ENCODE peak calls at places on chromosomes 13 and 19, in nine cellular contexts. One of them, this sample, is unnamed.

GRCh38 chr19:44998025-44998424 is 3.2 kb upstream of the RELB start:
- DNase-seq in A549: no peak
- DNase-seq in effector memory CD4-positive, alpha-beta T cell: no peak
- DNase-seq in cardiac muscle cell: no peak
- DNase-seq in brain microvascular endothelial cell: no peak
- DNase-seq in GM23338: no peak
- DNase-seq in suprapubic skin: no peak
- DNase-seq in AG10803: no peak
- DNase-seq in OCI-LY7: no peak
- DNase-seq in this sample: no peak

GRCh38 chr13:92677571-92677970 is 549.0 kb upstream of the GPC6 start:
- DNase-seq in GM23338: peak; percentile 16
- DNase-seq in suprapubic skin: no peak
- DNase-seq in effector memory CD4-positive, alpha-beta T cell: no peak
- DNase-seq in brain microvascular endothelial cell: no peak
- DNase-seq in OCI-LY7: no peak
- DNase-seq in cardiac muscle cell: no peak
- DNase-seq in A549: no peak
- DNase-seq in AG10803: no peak
- DNase-seq in this sample: no peak

GRCh38 chr19:12788682-12789097 is 2.6 kb upstream of the JUNB start:
- DNase-seq in cardiac muscle cell: peak; percentile 78
- DNase-seq in suprapubic skin: no peak
- DNase-seq in GM23338: peak; percentile 72
- DNase-seq in A549: no peak
- DNase-seq in brain microvascular endothelial cell: peak; percentile 67
- DNase-seq in OCI-LY7: no peak
- DNase-seq in AG10803: peak; percentile 72
- DNase-seq in effector memory CD4-positive, alpha-beta T cell: peak; percentile 56
- DNase-seq in this sample: no peak

GRCh38 chr13:91520952-91521351 is 122.5 kb downstream of the GPC5 start:
- DNase-seq in AG10803: no peak
- DNase-seq in cardiac muscle cell: no peak
- DNase-seq in OCI-LY7: no peak
- DNase-seq in suprapubic skin: no peak
- DNase-seq in A549: no peak
- DNase-seq in effector memory CD4-positive, alpha-beta T cell: no peak
- DNase-seq in brain microvascular endothelial cell: no peak
- DNase-seq in GM23338: no peak
- DNase-seq in this sample: no peak

GRCh38 chr13:74132152-74132767 is 1.9 kb downstream of the KLF12 start:
- DNase-seq in A549: no peak
- DNase-seq in brain microvascular endothelial cell: peak; percentile 64
- DNase-seq in AG10803: no peak
- DNase-seq in effector memory CD4-positive, alpha-beta T cell: peak; percentile 45
- DNase-seq in suprapubic skin: no peak
- DNase-seq in cardiac muscle cell: peak; percentile 20
- DNase-seq in GM23338: peak; percentile 21
- DNase-seq in OCI-LY7: peak; percentile 76
- DNase-seq in this sample: no peak

GRCh38 chr13:32857077-32857476 is 159.1 kb upstream of the KL start:
- DNase-seq in cardiac muscle cell: no peak
- DNase-seq in A549: no peak
- DNase-seq in suprapubic skin: no peak
- DNase-seq in OCI-LY7: no peak
- DNase-seq in brain microvascular endothelial cell: no peak
- DNase-seq in AG10803: no peak
- DNase-seq in effector memory CD4-positive, alpha-beta T cell: no peak
- DNase-seq in GM23338: no peak
- DNase-seq in this sample: no peak

GRCh38 chr19:45468159-45468651 is 409 bp downstream of the FOSB start:
- DNase-seq in brain microvascular endothelial cell: peak; percentile 14
- DNase-seq in A549: no peak
- DNase-seq in GM23338: no peak
- DNase-seq in AG10803: peak; percentile 24
- DNase-seq in OCI-LY7: peak; percentile 49
- DNase-seq in cardiac muscle cell: peak; percentile 53
- DNase-seq in suprapubic skin: no peak
- DNase-seq in effector memory CD4-positive, alpha-beta T cell: peak; percentile 52
- DNase-seq in this sample: no peak

GRCh38 chr13:98749501-98749900 is 3.0 kb downstream of the SLC15A1 start:
- DNase-seq in brain microvascular endothelial cell: no peak
- DNase-seq in A549: no peak
- DNase-seq in suprapubic skin: no peak
- DNase-seq in GM23338: no peak
- DNase-seq in cardiac muscle cell: peak; percentile 48
- DNase-seq in OCI-LY7: no peak
- DNase-seq in AG10803: peak; percentile 90
- DNase-seq in effector memory CD4-positive, alpha-beta T cell: no peak
- DNase-seq in this sample: no peak

GRCh38 chr13:110109910-110110309 is 197.0 kb downstream of the COL4A1 start:
- DNase-seq in brain microvascular endothelial cell: peak; percentile 90
- DNase-seq in A549: no peak
- DNase-seq in OCI-LY7: no peak
- DNase-seq in suprapubic skin: peak; percentile 86
- DNase-seq in GM23338: no peak
- DNase-seq in cardiac muscle cell: peak; percentile 94
- DNase-seq in effector memory CD4-positive, alpha-beta T cell: no peak
- DNase-seq in AG10803: peak; percentile 93
- DNase-seq in this sample: no peak

GRCh38 chr13:39039033-39039432 is 777 bp downstream of the NHLRC3 start:
- DNase-seq in A549: no peak
- DNase-seq in AG10803: peak; percentile 2
- DNase-seq in suprapubic skin: no peak
- DNase-seq in brain microvascular endothelial cell: no peak
- DNase-seq in effector memory CD4-positive, alpha-beta T cell: no peak
- DNase-seq in OCI-LY7: peak; percentile 25
- DNase-seq in cardiac muscle cell: no peak
- DNase-seq in GM23338: no peak
- DNase-seq in this sample: no peak

GRCh38 chr19:12840091-12841079 is 2.1 kb downstream of the MAST1 start:
- DNase-seq in AG10803: peak; percentile 46
- DNase-seq in OCI-LY7: peak; percentile 90
- DNase-seq in brain microvascular endothelial cell: peak; percentile 84
- DNase-seq in effector memory CD4-positive, alpha-beta T cell: peak; percentile 28
- DNase-seq in cardiac muscle cell: peak; percentile 71
- DNase-seq in suprapubic skin: no peak
- DNase-seq in GM23338: peak; percentile 98
- DNase-seq in A549: no peak
- DNase-seq in this sample: no peak

GRCh38 chr19:1156305-1156801 is 17.7 kb downstream of the SBNO2 start:
- DNase-seq in OCI-LY7: no peak
- DNase-seq in GM23338: no peak
- DNase-seq in effector memory CD4-positive, alpha-beta T cell: no peak
- DNase-seq in AG10803: peak; percentile 75
- DNase-seq in A549: no peak
- DNase-seq in suprapubic skin: no peak
- DNase-seq in cardiac muscle cell: peak; percentile 48
- DNase-seq in brain microvascular endothelial cell: no peak
- DNase-seq in this sample: no peak

GRCh38 chr19:45126654-45127053 is 33.7 kb downstream of the PPP1R37 start:
- DNase-seq in AG10803: no peak
- DNase-seq in cardiac muscle cell: no peak
- DNase-seq in OCI-LY7: no peak
- DNase-seq in GM23338: no peak
- DNase-seq in brain microvascular endothelial cell: no peak
- DNase-seq in A549: no peak
- DNase-seq in suprapubic skin: no peak
- DNase-seq in effector memory CD4-positive, alpha-beta T cell: no peak
- DNase-seq in this sample: no peak

GRCh38 chr19:3163230-3163886 is 15.2 kb upstream of the S1PR4 start:
- DNase-seq in brain microvascular endothelial cell: peak; percentile 31
- DNase-seq in effector memory CD4-positive, alpha-beta T cell: peak; percentile 58
- DNase-seq in AG10803: peak; percentile 48
- DNase-seq in GM23338: peak; percentile 91
- DNase-seq in cardiac muscle cell: peak; percentile 68
- DNase-seq in A549: peak; percentile 84
- DNase-seq in OCI-LY7: peak; percentile 87
- DNase-seq in suprapubic skin: no peak
- DNase-seq in this sample: peak; percentile 46

GRCh38 chr13:102033719-102034446 is 368.0 kb downstream of the FGF14 start:
- DNase-seq in suprapubic skin: no peak
- DNase-seq in GM23338: no peak
- DNase-seq in effector memory CD4-positive, alpha-beta T cell: no peak
- DNase-seq in brain microvascular endothelial cell: no peak
- DNase-seq in A549: no peak
- DNase-seq in OCI-LY7: no peak
- DNase-seq in cardiac muscle cell: no peak
- DNase-seq in AG10803: no peak
- DNase-seq in this sample: no peak

GRCh38 chr13:31870511-31870910 is 131.2 kb downstream of the RXFP2 start:
- DNase-seq in cardiac muscle cell: no peak
- DNase-seq in GM23338: no peak
- DNase-seq in suprapubic skin: no peak
- DNase-seq in A549: no peak
- DNase-seq in AG10803: no peak
- DNase-seq in effector memory CD4-positive, alpha-beta T cell: no peak
- DNase-seq in OCI-LY7: no peak
- DNase-seq in brain microvascular endothelial cell: no peak
- DNase-seq in this sample: no peak

GRCh38 chr13:23455401-23456185 is 22.1 kb upstream of the SACS start:
- DNase-seq in brain microvascular endothelial cell: no peak
- DNase-seq in GM23338: no peak
- DNase-seq in AG10803: no peak
- DNase-seq in cardiac muscle cell: no peak
- DNase-seq in suprapubic skin: no peak
- DNase-seq in A549: no peak
- DNase-seq in effector memory CD4-positive, alpha-beta T cell: no peak
- DNase-seq in OCI-LY7: no peak
- DNase-seq in this sample: no peak

GRCh38 chr13:24033527-24034302 is 126.8 kb upstream of the SPATA13 start:
- DNase-seq in AG10803: peak; percentile 96
- DNase-seq in A549: no peak
- DNase-seq in GM23338: no peak
- DNase-seq in suprapubic skin: no peak
- DNase-seq in effector memory CD4-positive, alpha-beta T cell: no peak
- DNase-seq in OCI-LY7: no peak
- DNase-seq in cardiac muscle cell: peak; percentile 95
- DNase-seq in brain microvascular endothelial cell: peak; percentile 21
- DNase-seq in this sample: no peak

GRCh38 chr13:40193290-40194203 is 472.9 kb downstream of the FOXO1 start:
- DNase-seq in OCI-LY7: no peak
- DNase-seq in AG10803: peak; percentile 66
- DNase-seq in brain microvascular endothelial cell: no peak
- DNase-seq in A549: no peak
- DNase-seq in suprapubic skin: no peak
- DNase-seq in cardiac muscle cell: no peak
- DNase-seq in GM23338: no peak
- DNase-seq in effector memory CD4-positive, alpha-beta T cell: no peak
- DNase-seq in this sample: no peak
- H3K4me3 ChIP-seq in OCI-LY7: no peak overlapping the region
- H3K4me3 ChIP-seq in AG10803: peak overlapping the region; percentile 13
- H3K4me3 ChIP-seq in brain microvascular endothelial cell: no peak overlapping the region
- H3K4me3 ChIP-seq in A549: no peak overlapping the region
- H3K4me3 ChIP-seq in suprapubic skin: peak overlapping the region; percentile 19
- H3K4me3 ChIP-seq in cardiac muscle cell: no peak overlapping the region
- H3K4me3 ChIP-seq in GM23338: no peak overlapping the region
- H3K4me3 ChIP-seq in effector memory CD4-positive, alpha-beta T cell: no peak overlapping the region
- H3K4me3 ChIP-seq in this sample: no peak overlapping the region

GRCh38 chr13:41428155-41428554 is 29.2 kb upstream of the RGCC start:
- DNase-seq in OCI-LY7: no peak
- DNase-seq in A549: no peak
- DNase-seq in GM23338: peak; percentile 44
- DNase-seq in AG10803: no peak
- DNase-seq in suprapubic skin: no peak
- DNase-seq in brain microvascular endothelial cell: no peak
- DNase-seq in effector memory CD4-positive, alpha-beta T cell: peak; percentile 17
- DNase-seq in cardiac muscle cell: peak; percentile 2
- DNase-seq in this sample: no peak
- H3K4me3 ChIP-seq in OCI-LY7: no peak overlapping the region
- H3K4me3 ChIP-seq in A549: peak overlapping the region; percentile 42
- H3K4me3 ChIP-seq in GM23338: peak overlapping the region; percentile 49
- H3K4me3 ChIP-seq in AG10803: peak overlapping the region; percentile 38
- H3K4me3 ChIP-seq in suprapubic skin: peak overlapping the region; percentile 29
- H3K4me3 ChIP-seq in brain microvascular endothelial cell: peak overlapping the region; percentile 39
- H3K4me3 ChIP-seq in effector memory CD4-positive, alpha-beta T cell: peak overlapping the region; percentile 29
- H3K4me3 ChIP-seq in cardiac muscle cell: no peak overlapping the region
- H3K4me3 ChIP-seq in this sample: no peak overlapping the region

GRCh38 chr13:112105884-112106283 is 38.9 kb downstream of the SOX1 start:
- DNase-seq in GM23338: peak; percentile 82
- DNase-seq in suprapubic skin: no peak
- DNase-seq in A549: no peak
- DNase-seq in brain microvascular endothelial cell: no peak
- DNase-seq in OCI-LY7: no peak
- DNase-seq in effector memory CD4-positive, alpha-beta T cell: no peak
- DNase-seq in cardiac muscle cell: no peak
- DNase-seq in AG10803: no peak
- DNase-seq in this sample: no peak

GRCh38 chr13:112107289-112107688 is 40.3 kb downstream of the SOX1 start:
- DNase-seq in A549: no peak
- DNase-seq in effector memory CD4-positive, alpha-beta T cell: no peak
- DNase-seq in OCI-LY7: no peak
- DNase-seq in suprapubic skin: no peak
- DNase-seq in AG10803: no peak
- DNase-seq in cardiac muscle cell: no peak
- DNase-seq in brain microvascular endothelial cell: no peak
- DNase-seq in GM23338: no peak
- DNase-seq in this sample: no peak

GRCh38 chr13:112105244-112105681 is 38.3 kb downstream of the SOX1 start:
- DNase-seq in OCI-LY7: no peak
- DNase-seq in brain microvascular endothelial cell: no peak
- DNase-seq in GM23338: peak; percentile 34
- DNase-seq in cardiac muscle cell: no peak
- DNase-seq in AG10803: no peak
- DNase-seq in suprapubic skin: no peak
- DNase-seq in effector memory CD4-positive, alpha-beta T cell: no peak
- DNase-seq in A549: no peak
- DNase-seq in this sample: no peak

GRCh38 chr13:112104873-112105234 is 37.9 kb downstream of the SOX1 start:
- DNase-seq in suprapubic skin: no peak
- DNase-seq in A549: no peak
- DNase-seq in GM23338: no peak
- DNase-seq in effector memory CD4-positive, alpha-beta T cell: no peak
- DNase-seq in AG10803: no peak
- DNase-seq in OCI-LY7: no peak
- DNase-seq in cardiac muscle cell: no peak
- DNase-seq in brain microvascular endothelial cell: no peak
- DNase-seq in this sample: no peak

GRCh38 chr13:112106467-112107141 is 39.7 kb downstream of the SOX1 start:
- DNase-seq in AG10803: no peak
- DNase-seq in GM23338: peak; percentile 68
- DNase-seq in cardiac muscle cell: no peak
- DNase-seq in effector memory CD4-positive, alpha-beta T cell: no peak
- DNase-seq in OCI-LY7: no peak
- DNase-seq in A549: no peak
- DNase-seq in suprapubic skin: no peak
- DNase-seq in brain microvascular endothelial cell: no peak
- DNase-seq in this sample: no peak
- H3K4me3 ChIP-seq in AG10803: no peak overlapping the region
- H3K4me3 ChIP-seq in GM23338: peak overlapping the region; percentile 62
- H3K4me3 ChIP-seq in cardiac muscle cell: no peak overlapping the region
- H3K4me3 ChIP-seq in effector memory CD4-positive, alpha-beta T cell: no peak overlapping the region
- H3K4me3 ChIP-seq in OCI-LY7: no peak overlapping the region
- H3K4me3 ChIP-seq in A549: no peak overlapping the region
- H3K4me3 ChIP-seq in suprapubic skin: no peak overlapping the region
- H3K4me3 ChIP-seq in brain microvascular endothelial cell: no peak overlapping the region
- H3K4me3 ChIP-seq in this sample: no peak overlapping the region

DNA sequence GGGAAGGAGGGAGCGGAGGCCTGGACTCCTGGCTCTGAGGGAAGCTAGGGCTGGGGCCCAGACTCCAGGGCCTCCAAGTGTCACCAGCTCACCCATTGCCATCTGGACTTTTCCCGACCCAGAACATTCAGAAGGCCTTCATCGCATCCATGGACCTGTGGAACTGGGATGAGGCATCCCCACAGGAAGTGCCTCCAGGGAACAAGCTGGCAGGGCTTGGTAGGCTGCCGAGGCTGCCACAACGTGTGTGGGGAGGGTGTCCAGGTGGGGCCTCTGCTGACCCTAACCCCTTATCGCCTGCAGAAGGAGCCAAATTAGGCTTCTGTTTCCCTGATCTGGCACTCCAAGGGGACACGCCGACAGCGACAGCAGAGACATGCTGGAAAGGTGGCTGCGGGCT is 767 bp downstream of the ETV2 start:
- DNase-seq in GM23338: peak; percentile 21
- DNase-seq in effector memory CD4-positive, alpha-beta T cell: no peak
- DNase-seq in cardiac muscle cell: no peak
- DNase-seq in A549: no peak
- DNase-seq in OCI-LY7: no peak
- DNase-seq in AG10803: no peak
- DNase-seq in brain microvascular endothelial cell: no peak
- DNase-seq in suprapubic skin: no peak
- DNase-seq in this sample: no peak
- H3K4me3 ChIP-seq in GM23338: peak overlapping the region; percentile 78
- H3K4me3 ChIP-seq in effector memory CD4-positive, alpha-beta T cell: no peak overlapping the region
- H3K4me3 ChIP-seq in cardiac muscle cell: no peak overlapping the region
- H3K4me3 ChIP-seq in A549: no peak overlapping the region
- H3K4me3 ChIP-seq in OCI-LY7: no peak overlapping the region
- H3K4me3 ChIP-seq in AG10803: no peak overlapping the region
- H3K4me3 ChIP-seq in brain microvascular endothelial cell: no peak overlapping the region
- H3K4me3 ChIP-seq in suprapubic skin: no peak overlapping the region
- H3K4me3 ChIP-seq in this sample: no peak overlapping the region

This sample was measured in Jurkat, Clone E6-1.